ENCODE peak calls at places on chromosome 20, in five cellular contexts. X is esophagus muscularis mucosa; T is BE2C; L is CD4-positive, CD25-positive, alpha-beta regulatory T cell; F is GM23338. O is an unnamed sample. For H3K4me1, the result is how much of the 10 kb centered on the place peaks cover.

GRCh38 chr20:1872456-1873183 is 22.6 kb upstream of the SIRPA start:
- DNase-seq in T (no peak), L (no peak), F (no peak), X (no peak), O (no peak)

GRCh38 chr20:3101737-3102574 is 17.4 kb upstream of the AVP start:
- DNase-seq in F (no peak), X (no peak), T (no peak), L (peak), O (no peak)

GRCh38 chr20:10857362-10858070 is 183.7 kb upstream of the JAG1 start:
- DNase-seq in F (no peak), X (no peak), T (no peak), L (no peak), O (no peak)

GRCh38 chr20:49859011-49859410 is 46.4 kb downstream of the SLC9A8 start:
- DNase-seq in T (no peak), X (no peak), L (no peak), F (no peak), O (no peak)

GRCh38 chr20:54250691-54251090 is 42.8 kb downstream of the PFDN4 start:
- DNase-seq in T (no peak), X (no peak), L (no peak), F (no peak), O (no peak)

GRCh38 chr20:11687546-11688292 is 230.0 kb upstream of the BTBD3 start:
- DNase-seq in L (no peak), T (no peak), X (no peak), F (no peak), O (no peak)

GRCh38 chr20:25277941-25278521 is 30.1 kb downstream of the PYGB start:
- DNase-seq in X (no peak), F (no peak), T (peak), L (no peak), O (peak)

GRCh38 chr20:33859157-33859695 is 48.1 kb downstream of the CHMP4B start:
- DNase-seq in F (no peak), X (no peak), T (no peak), L (peak), O (no peak)

GRCh38 chr20:45432294-45432693 is 16.4 kb downstream of the PIGT start:
- DNase-seq in T (no peak), F (no peak), X (no peak), L (no peak), O (no peak)
- H3K4me1 ChIP-seq in T (under half), F (under half), X (under half), L (under half), O (under half)

GRCh38 chr20:32479697-32480140 is 105.4 kb downstream of the NOL4L start:
- DNase-seq in X (no peak), F (no peak), T (no peak), L (no peak), O (no peak)
- H3K4me1 ChIP-seq in X (half or more), F (half or more), T (under half), L (under half), O (under half)

DNA sequence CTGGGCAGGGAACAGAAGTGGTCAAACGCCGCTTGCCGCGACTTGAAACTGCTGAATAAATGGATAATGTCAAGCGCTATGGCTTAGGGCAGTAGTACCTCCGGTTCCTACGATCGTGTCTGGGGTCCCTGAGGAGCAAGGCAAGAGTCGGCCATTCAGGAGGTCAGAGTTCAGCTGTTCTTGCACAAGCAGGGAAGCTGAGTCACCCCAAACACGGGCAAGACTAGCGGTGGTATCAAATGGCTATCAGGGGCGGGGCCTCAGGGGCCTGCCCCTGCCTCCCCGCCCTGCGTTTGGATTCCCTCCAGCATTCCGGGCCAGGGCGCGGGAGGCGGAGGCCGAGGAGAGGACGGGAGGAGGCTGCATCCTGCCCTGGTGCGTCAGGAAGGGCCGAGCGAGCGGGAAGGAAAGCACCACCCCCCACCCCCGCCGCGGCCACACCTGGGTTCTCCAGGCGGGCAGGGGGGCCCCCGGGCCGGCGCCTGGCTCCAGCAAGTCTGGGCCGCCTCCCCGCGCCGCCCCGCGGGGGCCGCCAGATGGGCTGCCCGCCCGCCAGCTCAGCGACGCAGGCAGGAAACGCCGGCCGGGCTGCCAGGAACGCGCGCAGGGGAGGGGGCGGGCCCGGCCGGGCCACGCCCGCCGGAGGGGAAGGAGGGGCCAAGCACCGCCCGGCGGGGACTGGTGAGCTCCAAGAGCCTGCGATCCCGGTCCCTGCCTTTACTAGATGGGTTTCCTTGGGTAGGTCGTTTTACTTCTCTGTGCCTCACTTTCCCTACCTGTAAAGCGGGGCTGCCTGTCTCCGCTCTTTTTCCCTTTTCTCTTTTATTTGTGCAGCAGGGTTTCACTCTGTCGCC is 32.2 kb upstream of the ID1 start:
- DNase-seq in F (peak), T (peak), L (peak), X (peak), O (peak)
- H3K4me1 ChIP-seq in F (half or more), T (under half), L (under half), X (half or more), O (half or more)

GRCh38 chr20:23020230-23020629 is 14.9 kb upstream of the SSTR4 start:
- DNase-seq in F (peak), X (no peak), L (no peak), T (no peak), O (no peak)

GRCh38 chr20:23019403-23019802 is 15.7 kb upstream of the SSTR4 start:
- DNase-seq in L (no peak), F (no peak), X (no peak), T (no peak), O (no peak)

GRCh38 chr20:23021541-23021940 is 13.6 kb upstream of the SSTR4 start:
- DNase-seq in F (no peak), X (no peak), T (no peak), L (no peak), O (no peak)

GRCh38 chr20:23018432-23018831 is 16.7 kb upstream of the SSTR4 start:
- DNase-seq in L (no peak), T (no peak), F (no peak), X (no peak), O (no peak)

GRCh38 chr20:23018941-23019340 is 16.2 kb upstream of the SSTR4 start:
- DNase-seq in T (no peak), L (no peak), F (no peak), X (no peak), O (no peak)
- H3K4me1 ChIP-seq in T (under half), L (under half), F (under half), X (under half), O (under half)

GRCh38 chr20:19544684-19545083 is 213.4 kb upstream of the RIN2 start:
- DNase-seq in T (no peak), L (no peak), F (no peak), X (no peak), O (no peak)
- H3K4me1 ChIP-seq in T (under half), L (under half), F (under half), X (under half), O (under half)

GRCh38 chr20:46009847-46010246 is 1.1 kb downstream of the MMP9 start:
- DNase-seq in L (no peak), F (no peak), X (no peak), T (no peak), O (no peak)
- H3K4me1 ChIP-seq in L (half or more), F (under half), X (under half), T (under half), O (under half)

DNA sequence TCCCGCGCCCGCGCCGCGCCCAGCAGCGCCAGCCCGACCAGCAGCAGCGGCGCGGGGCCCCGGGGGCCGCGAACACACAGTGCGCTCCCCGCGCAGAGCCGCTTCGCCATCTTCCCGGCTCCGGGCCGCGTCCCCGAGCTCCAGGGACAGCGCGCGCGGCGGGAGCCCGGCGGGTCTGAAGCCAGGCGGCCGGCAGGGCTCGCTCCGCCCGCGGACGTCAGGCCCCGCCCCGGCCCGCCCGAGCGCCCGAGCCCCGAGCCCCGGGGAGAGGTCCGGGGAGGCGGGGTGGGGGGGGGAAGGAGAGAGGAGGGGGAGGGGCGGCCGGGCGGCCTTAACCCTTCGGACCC is at the start of gene LAMA5:
- DNase-seq in F (peak), T (peak), L (no peak), X (no peak), O (no peak)
- H3K4me1 ChIP-seq in F (half or more), T (under half), L (under half), X (half or more), O (half or more)

GRCh38 chr20:57894522-57894921 is 184.7 kb upstream of the PMEPA1 start:
- DNase-seq in L (no peak), X (no peak), T (no peak), F (no peak), O (no peak)

GRCh38 chr20:57891067-57891466 is 181.3 kb upstream of the PMEPA1 start:
- DNase-seq in F (no peak), L (no peak), T (peak), X (no peak), O (no peak)

GRCh38 chr20:57893364-57894001 is 183.7 kb upstream of the PMEPA1 start:
- DNase-seq in L (no peak), X (no peak), F (no peak), T (no peak), O (no peak)

GRCh38 chr20:57894096-57894495 is 184.3 kb upstream of the PMEPA1 start:
- DNase-seq in X (no peak), F (no peak), L (no peak), T (no peak), O (no peak)

GRCh38 chr20:57892471-57892870 is 182.7 kb upstream of the PMEPA1 start:
- DNase-seq in F (no peak), L (no peak), T (no peak), X (no peak), O (no peak)
- H3K4me1 ChIP-seq in F (under half), L (under half), T (under half), X (under half), O (under half)

GRCh38 chr20:19817017-19817416 is 59.0 kb downstream of the RIN2 start:
- DNase-seq in F (no peak), T (no peak), L (no peak), X (no peak), O (peak)
- H3K4me1 ChIP-seq in F (under half), T (under half), L (under half), X (under half), O (half or more)